ENCODE peak calls at places on chromosomes 1 and 21, in five cellular contexts. G is GM12892; P is neuronal stem cell; R is stimulated activated CD8-positive, alpha-beta memory T cell treated with anti-CD3 and anti-CD28 coated beads, Interleukin-7, amount 100 ng/mL, for 1 hour; W is amygdala. K is an unnamed sample.

GRCh38 chr1:12477936-12478611 is 139.9 kb downstream of the DHRS3 start:
- DNase-seq in G (no peak), P (no peak), R (no peak), W (no peak), K (peak)

GRCh38 chr1:196403803-196404690 is 204.2 kb downstream of the KCNT2 start:
- DNase-seq in G (no peak), P (no peak), R (no peak), W (no peak), K (no peak)

GRCh38 chr1:92037400-92037799 is 7.6 kb downstream of the EPHX4 start:
- DNase-seq in G (no peak), P (no peak), R (no peak), W (no peak), K (no peak)

GRCh38 chr1:24728982-24729381 is 16.3 kb upstream of the CLIC4 start:
- DNase-seq in G (no peak), P (no peak), R (no peak), W (no peak), K (no peak)

GRCh38 chr1:53891021-53891420 is 1.4 kb upstream of the YIPF1 start:
- DNase-seq in G (no peak), P (no peak), R (no peak), W (no peak), K (no peak)

GRCh38 chr1:83060216-83060615 is 938.7 kb downstream of the TTLL7 start:
- DNase-seq in G (no peak), P (no peak), R (no peak), W (no peak), K (no peak)

GRCh38 chr1:21814241-21814918 is 2.3 kb downstream of the LDLRAD2 start:
- DNase-seq in G (peak), P (peak), R (no peak), W (no peak), K (no peak)

GRCh38 chr1:46687095-46687659 is 15.5 kb downstream of the TEX38 start:
- DNase-seq in G (no peak), P (no peak), R (no peak), W (no peak), K (peak)

GRCh38 chr1:245179706-245180105 is 24.9 kb downstream of the KIF26B start:
- DNase-seq in G (no peak), P (no peak), R (no peak), W (no peak), K (peak)

GRCh38 chr21:18151046-18151445 is 93.6 kb upstream of the CHODL start:
- DNase-seq in G (no peak), P (no peak), R (no peak), W (no peak), K (no peak)

GRCh38 chr1:30525980-30526651 is 197.3 kb downstream of the MATN1 start:
- DNase-seq in G (no peak), P (no peak), R (no peak), W (no peak), K (no peak)

K was measured in DMS153.